ENCODE peak calls at places on chromosomes 2 and 18, in five cellular contexts. B, H, S, T and Y are unnamed samples.

GRCh38 chr2:217875138-217875537 is 127.7 kb downstream of the TNS1 start:
- DNase-seq in B (no peak), H (no peak), T (no peak), S (no peak), Y (peak; percentile 58)

GRCh38 chr2:69168950-69169695 is 156.1 kb downstream of the ANTXR1 start:
- DNase-seq in S (no peak), H (no peak), T (no peak), B (no peak), Y (no peak)

GRCh38 chr2:21333249-21333648 is 209.5 kb downstream of the TDRD15 start:
- DNase-seq in T (no peak), B (no peak), S (no peak), H (no peak), Y (no peak)

GRCh38 chr2:173075781-173076556 is at the start of gene MAP3K20:
- DNase-seq in B (peak; percentile 35), T (peak; percentile 83), H (peak; percentile 26), S (peak; percentile 59), Y (peak; percentile 80)

GRCh38 chr2:180823546-180824141 is 156.8 kb upstream of the UBE2E3 start:
- DNase-seq in B (no peak), S (no peak), T (no peak), H (no peak), Y (peak; percentile 73)

GRCh38 chr2:65974067-65974723 is 460.7 kb upstream of the MEIS1 start:
- DNase-seq in B (no peak), T (no peak), S (no peak), H (no peak), Y (no peak)

GRCh38 chr18:681985-682384 is 24.5 kb downstream of the TYMS start:
- DNase-seq in H (peak; percentile 15), T (no peak), B (peak; percentile 32), S (peak; percentile 65), Y (no peak)

GRCh38 chr2:36889782-36890181 is 76.6 kb downstream of the STRN start:
- DNase-seq in T (no peak), S (no peak), B (no peak), H (no peak), Y (peak; percentile 97)

GRCh38 chr2:50863218-50863617 is 168.7 kb downstream of the NRXN1 start:
- DNase-seq in H (no peak), B (no peak), T (no peak), S (no peak), Y (no peak)

GRCh38 chr2:7052404-7052803 is 135.2 kb downstream of the RNF144A start:
- DNase-seq in T (no peak), H (no peak), B (no peak), S (no peak), Y (no peak)

GRCh38 chr2:182301093-182301492 is 125.7 kb downstream of the PDE1A start:
- DNase-seq in S (no peak), B (no peak), H (no peak), T (no peak), Y (no peak)

GRCh38 chr2:186423481-186423880 is 62.6 kb upstream of the ZC3H15 start:
- DNase-seq in S (no peak), B (no peak), T (no peak), H (no peak), Y (no peak)

GRCh38 chr2:23691576-23691975 is 235.3 kb downstream of the ATAD2B start:
- DNase-seq in T (peak; percentile 48), S (no peak), B (no peak), H (no peak), Y (no peak)